ENCODE peak calls at places on chromosomes 4 and X, in seven cellular contexts. Y is IMR-90, L is A549, Z is BE2C, R is esophagus muscularis mucosa, M is body of pancreas, I is GM12865. O is an unnamed sample.

GRCh38 chr4:141797966-141798365 is 161.6 kb downstream of the IL15 start:
- DNase-seq in Y (peak; percentile 68), L (no peak), Z (no peak), R (no peak), M (no peak), I (no peak), O (no peak)

GRCh38 chr4:150385606-150386005 is 196.3 kb upstream of the MAB21L2 start:
- DNase-seq in Y (peak; percentile 92), L (no peak), Z (peak; percentile 76), R (no peak), M (no peak), I (no peak), O (no peak)

GRCh38 chr4:113293043-113293560 is 243.6 kb downstream of the ANK2 start:
- DNase-seq in Y (peak; percentile 68), L (no peak), Z (no peak), R (no peak), M (no peak), I (no peak), O (no peak)

GRCh38 chr4:6929735-6930464 is 20.3 kb downstream of the TBC1D14 start:
- DNase-seq in Y (no peak), L (no peak), Z (no peak), R (no peak), M (no peak), I (no peak), O (no peak)

GRCh38 chr4:6902318-6903042 is 7.1 kb upstream of the TBC1D14 start:
- DNase-seq in Y (no peak), L (no peak), Z (no peak), R (no peak), M (no peak), I (no peak), O (peak; percentile 85)

GRCh38 chr4:146488495-146489174 is 33.1 kb downstream of the SLC10A7 start:
- DNase-seq in Y (peak; percentile 17), L (no peak), Z (no peak), R (no peak), M (no peak), I (no peak), O (no peak)

GRCh38 chr4:163622351-163623051 is 128.0 kb downstream of the TMA16 start:
- DNase-seq in Y (no peak), L (no peak), Z (no peak), R (no peak), M (no peak), I (no peak), O (no peak)

GRCh38 chrX:76454456-76454927 is 27.0 kb downstream of the MAGEE1 start:
- DNase-seq in Y (peak; percentile 9), L (no peak), Z (no peak), R (no peak), M (no peak), I (peak; percentile 26), O (no peak)

GRCh38 chr4:130736436-130737185 is 1640.7 kb downstream of the C4orf33 start:
- DNase-seq in Y (no peak), L (no peak), Z (no peak), R (no peak), M (no peak), I (no peak), O (peak; percentile 56)

GRCh38 chr4:151202381-151202780 is 74.6 kb upstream of the PRSS48 start:
- DNase-seq in Y (no peak), L (no peak), Z (no peak), R (no peak), M (no peak), I (no peak), O (no peak)

GRCh38 chr4:138627096-138627495 is 384.9 kb upstream of the SLC7A11 start:
- DNase-seq in Y (peak; percentile 20), L (no peak), Z (no peak), R (no peak), M (no peak), I (no peak), O (no peak)

GRCh38 chrX:2609431-2610238 is 81.5 kb upstream of the CD99 start:
- DNase-seq in Y (peak; percentile 17), L (peak; percentile 19), Z (no peak), R (no peak), M (no peak), I (no peak), O (no peak)

GRCh38 chr4:174595141-174595929 is 73.0 kb upstream of the HPGD start:
- DNase-seq in Y (no peak), L (no peak), Z (no peak), R (no peak), M (no peak), I (no peak), O (no peak)

GRCh38 chr4:181030961-181031360 is 1212.2 kb upstream of the TENM3 start:
- DNase-seq in Y (peak; percentile 41), L (no peak), Z (no peak), R (no peak), M (no peak), I (no peak), O (no peak)

GRCh38 chr4:147355849-147356248 is 125.0 kb upstream of the EDNRA start:
- DNase-seq in Y (peak; percentile 97), L (no peak), Z (no peak), R (no peak), M (no peak), I (no peak), O (no peak)

GRCh38 chrX:30060718-30061117 is 154.6 kb upstream of the MAGEB2 start:
- DNase-seq in Y (peak; percentile 21), L (no peak), Z (no peak), R (no peak), M (no peak), I (peak; percentile 25), O (no peak)

GRCh38 chrX:47247206-47247998 is 14.6 kb downstream of the USP11 start:
- DNase-seq in Y (peak; percentile 76), L (no peak), Z (no peak), R (no peak), M (no peak), I (no peak), O (no peak)

GRCh38 chrX:16834811-16835210 is 35.4 kb downstream of the RBBP7 start:
- DNase-seq in Y (no peak), L (no peak), Z (no peak), R (no peak), M (no peak), I (no peak), O (no peak)

GRCh38 chrX:16839852-16840460 is 30.2 kb downstream of the RBBP7 start:
- DNase-seq in Y (peak; percentile 85), L (no peak), Z (no peak), R (no peak), M (no peak), I (no peak), O (no peak)

GRCh38 chrX:16839224-16839851 is 30.8 kb downstream of the RBBP7 start:
- DNase-seq in Y (no peak), L (no peak), Z (no peak), R (no peak), M (no peak), I (no peak), O (no peak)

GRCh38 chrX:16838202-16839066 is 31.7 kb downstream of the RBBP7 start:
- DNase-seq in Y (peak; percentile 80), L (no peak), Z (no peak), R (no peak), M (peak; percentile 26), I (no peak), O (no peak)

GRCh38 chrX:16836371-16836770 is 33.8 kb downstream of the RBBP7 start:
- DNase-seq in Y (peak; percentile 13), L (peak; percentile 57), Z (peak; percentile 40), R (no peak), M (peak; percentile 45), I (peak; percentile 56), O (no peak)
- TF ChIP-seq CTCF in Y (peak; percentile 49), L (peak; percentile 19), Z (peak; percentile 48), R (peak; percentile 48), M (no peak), I (peak; percentile 45), O (peak; percentile 69)

GRCh38 chr4:144862221-144862620 is 216.3 kb downstream of the HHIP start:
- DNase-seq in Y (no peak), L (no peak), Z (no peak), R (no peak), M (no peak), I (no peak), O (no peak)

DNA sequence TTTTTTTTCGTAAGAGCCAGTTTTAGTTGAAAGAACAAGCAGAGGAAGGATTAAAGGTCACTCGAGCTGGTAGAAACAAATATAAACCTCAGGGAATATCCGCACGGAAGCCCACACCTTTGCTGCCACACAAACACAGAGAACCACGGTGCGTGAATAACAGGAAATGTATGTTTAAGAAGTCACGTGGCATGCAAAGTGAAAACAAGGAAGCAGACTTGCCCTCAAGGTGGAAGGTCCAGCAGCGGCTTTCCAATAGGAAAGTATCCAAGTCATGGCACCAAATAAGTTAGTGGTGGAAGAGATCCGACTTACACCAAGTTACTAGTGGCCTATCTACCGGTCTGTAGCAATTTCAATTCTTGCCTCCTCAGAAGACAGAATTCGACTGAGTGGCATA is 215.5 kb downstream of the HHIP start:
- DNase-seq in Y (no peak), L (no peak), Z (no peak), R (no peak), M (no peak), I (no peak), O (no peak)
- TF ChIP-seq CTCF in Y (no peak), L (no peak), Z (no peak), R (no peak), M (no peak), I (no peak), O (no peak)

DNA sequence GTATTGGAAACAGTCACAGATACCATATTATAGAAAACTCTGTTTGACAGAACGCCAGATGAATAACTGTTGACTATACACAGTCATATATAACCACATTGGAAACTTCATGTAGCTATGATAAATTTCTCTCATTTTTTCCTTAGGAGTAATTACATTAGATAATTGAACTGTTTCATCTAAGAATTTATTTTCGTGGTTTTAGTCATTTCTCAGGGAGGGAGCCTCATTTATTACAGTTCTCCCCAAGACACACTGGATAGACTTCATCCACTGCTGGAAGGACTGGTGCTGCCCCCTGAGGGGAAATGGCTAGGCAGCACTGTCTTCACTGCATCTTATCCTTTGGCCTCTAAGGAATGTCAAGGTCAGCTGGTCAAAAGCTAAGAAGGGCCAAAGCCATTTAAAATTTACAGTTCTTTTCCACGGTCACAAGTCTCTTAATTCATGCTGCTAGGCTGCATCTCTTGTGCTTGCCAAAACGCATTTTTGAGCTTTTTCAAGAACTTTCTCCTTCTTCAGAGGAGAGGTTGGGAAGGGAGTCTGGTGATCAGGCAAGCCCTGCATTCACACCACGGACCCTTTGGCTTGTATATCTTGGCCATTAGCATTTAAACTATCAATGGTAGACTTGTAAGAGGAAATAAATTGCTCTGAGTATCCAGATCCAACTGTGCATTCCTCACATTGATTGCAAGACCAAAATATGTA is 145.1 kb downstream of the CBR4 start:
- DNase-seq in Y (peak; percentile 67), L (no peak), Z (no peak), R (no peak), M (no peak), I (no peak), O (no peak)
- TF ChIP-seq CTCF in Y (peak; percentile 43), L (no peak), Z (peak; percentile 11), R (peak; percentile 37), M (no peak), I (no peak), O (peak; percentile 66)

DNA sequence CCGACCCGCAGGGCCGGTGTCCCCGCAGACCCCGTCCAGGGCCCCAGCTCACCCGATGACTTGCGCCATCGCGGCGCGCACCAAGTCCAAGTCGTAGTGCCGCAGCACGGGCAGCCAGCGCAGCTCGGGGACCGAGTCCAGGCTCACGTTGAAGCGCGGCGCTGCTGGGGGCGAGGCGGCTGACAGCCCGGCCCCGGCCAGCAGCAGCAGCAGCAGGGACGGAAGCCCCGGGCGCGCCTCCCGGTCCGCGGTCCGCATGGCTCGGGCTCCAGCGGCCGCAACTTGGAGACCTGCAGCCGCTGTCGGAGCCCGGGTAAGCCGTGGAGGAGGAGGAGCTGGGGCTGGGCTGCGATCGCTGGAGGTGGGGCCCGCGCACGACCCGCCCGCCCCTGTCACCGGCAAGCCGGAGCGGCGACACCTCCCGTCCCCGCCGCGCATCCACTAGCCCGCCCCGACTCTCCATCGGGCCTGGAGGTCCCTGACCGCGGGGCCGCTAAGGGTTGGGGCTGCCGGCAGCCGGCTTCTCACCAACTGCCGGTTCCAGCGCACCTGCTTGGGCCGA is at the start of gene NAAA:
- DNase-seq in Y (peak; percentile 65), L (peak; percentile 66), Z (peak; percentile 95), R (no peak), M (peak; percentile 87), I (peak; percentile 92), O (peak; percentile 91)
- TF ChIP-seq CTCF in Y (peak; percentile 43), L (peak; percentile 34), Z (peak; percentile 42), R (peak; percentile 64), M (peak; percentile 56), I (peak; percentile 48), O (no peak)